ENCODE peak calls at places on chromosomes 5 and 9, in ten cellular contexts. One of them, this sample, is unnamed.

GRCh38 chr5:83475540-83476469 is 4.3 kb downstream of the VCAN start:
- DNase-seq in CD8-positive, alpha-beta T cell: no peak
- DNase-seq in cardiac fibroblast: peak
- DNase-seq in body of pancreas: no peak
- DNase-seq in thyroid gland: no peak
- DNase-seq in GM13977: no peak
- DNase-seq in keratinocyte: no peak
- DNase-seq in progenitor cell of endocrine pancreas: no peak
- DNase-seq in HFF-Myc: peak
- DNase-seq in BJ: peak
- DNase-seq in this sample: no peak

GRCh38 chr5:27472000-27472763 is 433.8 kb upstream of the CDH9 start:
- DNase-seq in BJ: peak
- DNase-seq in cardiac fibroblast: peak
- DNase-seq in progenitor cell of endocrine pancreas: peak
- DNase-seq in keratinocyte: no peak
- DNase-seq in thyroid gland: no peak
- DNase-seq in CD8-positive, alpha-beta T cell: no peak
- DNase-seq in GM13977: no peak
- DNase-seq in HFF-Myc: peak
- DNase-seq in body of pancreas: peak
- DNase-seq in this sample: no peak

GRCh38 chr5:75510417-75510835 is 1.0 kb downstream of the CERT1 start:
- DNase-seq in thyroid gland: no peak
- DNase-seq in BJ: no peak
- DNase-seq in progenitor cell of endocrine pancreas: peak
- DNase-seq in body of pancreas: peak
- DNase-seq in cardiac fibroblast: peak
- DNase-seq in CD8-positive, alpha-beta T cell: peak
- DNase-seq in keratinocyte: no peak
- DNase-seq in GM13977: peak
- DNase-seq in HFF-Myc: no peak
- DNase-seq in this sample: no peak

GRCh38 chr9:113872485-113873143 is 3.5 kb upstream of the ZNF618 start:
- DNase-seq in GM13977: no peak
- DNase-seq in BJ: no peak
- DNase-seq in keratinocyte: peak
- DNase-seq in thyroid gland: no peak
- DNase-seq in HFF-Myc: no peak
- DNase-seq in progenitor cell of endocrine pancreas: no peak
- DNase-seq in body of pancreas: no peak
- DNase-seq in cardiac fibroblast: no peak
- DNase-seq in CD8-positive, alpha-beta T cell: no peak
- DNase-seq in this sample: no peak

GRCh38 chr5:179187229-179187678 is 127.1 kb downstream of the ZNF354C start:
- DNase-seq in keratinocyte: no peak
- DNase-seq in progenitor cell of endocrine pancreas: no peak
- DNase-seq in BJ: no peak
- DNase-seq in GM13977: no peak
- DNase-seq in thyroid gland: no peak
- DNase-seq in HFF-Myc: no peak
- DNase-seq in CD8-positive, alpha-beta T cell: no peak
- DNase-seq in cardiac fibroblast: no peak
- DNase-seq in body of pancreas: no peak
- DNase-seq in this sample: no peak

GRCh38 chr9:91127653-91128052 is 234.1 kb downstream of the AUH start:
- DNase-seq in thyroid gland: no peak
- DNase-seq in body of pancreas: no peak
- DNase-seq in BJ: no peak
- DNase-seq in GM13977: no peak
- DNase-seq in HFF-Myc: no peak
- DNase-seq in progenitor cell of endocrine pancreas: no peak
- DNase-seq in CD8-positive, alpha-beta T cell: no peak
- DNase-seq in keratinocyte: no peak
- DNase-seq in cardiac fibroblast: peak
- DNase-seq in this sample: no peak

GRCh38 chr9:20997503-20998076 is 33.9 kb downstream of the HACD4 start:
- DNase-seq in progenitor cell of endocrine pancreas: no peak
- DNase-seq in HFF-Myc: no peak
- DNase-seq in keratinocyte: no peak
- DNase-seq in GM13977: no peak
- DNase-seq in CD8-positive, alpha-beta T cell: no peak
- DNase-seq in body of pancreas: no peak
- DNase-seq in BJ: no peak
- DNase-seq in thyroid gland: no peak
- DNase-seq in cardiac fibroblast: no peak
- DNase-seq in this sample: no peak

GRCh38 chr5:148666353-148666752 is 12.0 kb upstream of the HTR4 start:
- DNase-seq in body of pancreas: no peak
- DNase-seq in CD8-positive, alpha-beta T cell: no peak
- DNase-seq in progenitor cell of endocrine pancreas: no peak
- DNase-seq in HFF-Myc: no peak
- DNase-seq in thyroid gland: no peak
- DNase-seq in cardiac fibroblast: no peak
- DNase-seq in BJ: no peak
- DNase-seq in GM13977: no peak
- DNase-seq in keratinocyte: no peak
- DNase-seq in this sample: no peak

GRCh38 chr5:115209279-115209678 is 39.6 kb upstream of the TRIM36 start:
- DNase-seq in progenitor cell of endocrine pancreas: no peak
- DNase-seq in cardiac fibroblast: peak
- DNase-seq in GM13977: peak
- DNase-seq in thyroid gland: no peak
- DNase-seq in BJ: no peak
- DNase-seq in body of pancreas: peak
- DNase-seq in HFF-Myc: no peak
- DNase-seq in keratinocyte: no peak
- DNase-seq in CD8-positive, alpha-beta T cell: peak
- DNase-seq in this sample: no peak

GRCh38 chr5:172175263-172175719 is 12.7 kb downstream of the STK10 start:
- DNase-seq in BJ: no peak
- DNase-seq in HFF-Myc: no peak
- DNase-seq in body of pancreas: peak
- DNase-seq in progenitor cell of endocrine pancreas: no peak
- DNase-seq in keratinocyte: no peak
- DNase-seq in thyroid gland: peak
- DNase-seq in cardiac fibroblast: no peak
- DNase-seq in CD8-positive, alpha-beta T cell: peak
- DNase-seq in GM13977: peak
- DNase-seq in this sample: no peak

GRCh38 chr5:76542887-76543690 is 80.1 kb downstream of the F2RL2 start:
- DNase-seq in cardiac fibroblast: no peak
- DNase-seq in progenitor cell of endocrine pancreas: no peak
- DNase-seq in body of pancreas: peak
- DNase-seq in GM13977: no peak
- DNase-seq in BJ: no peak
- DNase-seq in HFF-Myc: no peak
- DNase-seq in thyroid gland: no peak
- DNase-seq in keratinocyte: no peak
- DNase-seq in CD8-positive, alpha-beta T cell: peak
- DNase-seq in this sample: no peak

GRCh38 chr5:138953370-138954256 is 78.5 kb upstream of the LRRTM2 start:
- DNase-seq in keratinocyte: no peak
- DNase-seq in body of pancreas: peak
- DNase-seq in progenitor cell of endocrine pancreas: no peak
- DNase-seq in GM13977: no peak
- DNase-seq in thyroid gland: peak
- DNase-seq in HFF-Myc: no peak
- DNase-seq in CD8-positive, alpha-beta T cell: peak
- DNase-seq in BJ: peak
- DNase-seq in cardiac fibroblast: peak
- DNase-seq in this sample: peak

GRCh38 chr5:122508623-122509022 is 196.6 kb downstream of the SNCAIP start:
- DNase-seq in progenitor cell of endocrine pancreas: no peak
- DNase-seq in BJ: no peak
- DNase-seq in GM13977: no peak
- DNase-seq in thyroid gland: no peak
- DNase-seq in CD8-positive, alpha-beta T cell: no peak
- DNase-seq in cardiac fibroblast: no peak
- DNase-seq in keratinocyte: no peak
- DNase-seq in body of pancreas: no peak
- DNase-seq in HFF-Myc: no peak
- DNase-seq in this sample: no peak

GRCh38 chr5:165026971-165027370 is 1521.6 kb downstream of the MAT2B start:
- DNase-seq in BJ: no peak
- DNase-seq in HFF-Myc: no peak
- DNase-seq in keratinocyte: no peak
- DNase-seq in body of pancreas: no peak
- DNase-seq in progenitor cell of endocrine pancreas: no peak
- DNase-seq in thyroid gland: no peak
- DNase-seq in cardiac fibroblast: no peak
- DNase-seq in CD8-positive, alpha-beta T cell: no peak
- DNase-seq in GM13977: no peak
- DNase-seq in this sample: no peak

GRCh38 chr5:148739524-148739923 is 85.2 kb upstream of the HTR4 start:
- DNase-seq in GM13977: no peak
- DNase-seq in body of pancreas: no peak
- DNase-seq in CD8-positive, alpha-beta T cell: no peak
- DNase-seq in cardiac fibroblast: peak
- DNase-seq in keratinocyte: no peak
- DNase-seq in BJ: no peak
- DNase-seq in HFF-Myc: no peak
- DNase-seq in thyroid gland: no peak
- DNase-seq in progenitor cell of endocrine pancreas: no peak
- DNase-seq in this sample: no peak

GRCh38 chr9:81814794-81815464 is 113.3 kb upstream of the SPATA31D4 start:
- DNase-seq in BJ: no peak
- DNase-seq in progenitor cell of endocrine pancreas: no peak
- DNase-seq in thyroid gland: no peak
- DNase-seq in CD8-positive, alpha-beta T cell: no peak
- DNase-seq in GM13977: no peak
- DNase-seq in body of pancreas: no peak
- DNase-seq in keratinocyte: no peak
- DNase-seq in HFF-Myc: no peak
- DNase-seq in cardiac fibroblast: peak
- DNase-seq in this sample: no peak

GRCh38 chr9:73816905-73817304 is 665.2 kb downstream of the ANXA1 start:
- DNase-seq in thyroid gland: no peak
- DNase-seq in CD8-positive, alpha-beta T cell: no peak
- DNase-seq in GM13977: no peak
- DNase-seq in cardiac fibroblast: no peak
- DNase-seq in HFF-Myc: no peak
- DNase-seq in body of pancreas: no peak
- DNase-seq in keratinocyte: no peak
- DNase-seq in BJ: no peak
- DNase-seq in progenitor cell of endocrine pancreas: no peak
- DNase-seq in this sample: no peak

GRCh38 chr5:95864944-95865504 is 42.5 kb upstream of the GLRX start:
- DNase-seq in GM13977: no peak
- DNase-seq in BJ: no peak
- DNase-seq in CD8-positive, alpha-beta T cell: no peak
- DNase-seq in thyroid gland: no peak
- DNase-seq in HFF-Myc: no peak
- DNase-seq in keratinocyte: no peak
- DNase-seq in body of pancreas: no peak
- DNase-seq in cardiac fibroblast: no peak
- DNase-seq in progenitor cell of endocrine pancreas: no peak
- DNase-seq in this sample: no peak

GRCh38 chr5:66358741-66359140 is 214.6 kb downstream of the SREK1 start:
- DNase-seq in progenitor cell of endocrine pancreas: no peak
- DNase-seq in CD8-positive, alpha-beta T cell: no peak
- DNase-seq in GM13977: no peak
- DNase-seq in cardiac fibroblast: no peak
- DNase-seq in keratinocyte: no peak
- DNase-seq in HFF-Myc: no peak
- DNase-seq in thyroid gland: no peak
- DNase-seq in BJ: no peak
- DNase-seq in body of pancreas: no peak
- DNase-seq in this sample: no peak
- TF ChIP-seq CTCF in progenitor cell of endocrine pancreas: no peak
- TF ChIP-seq CTCF in CD8-positive, alpha-beta T cell: no peak
- TF ChIP-seq CTCF in GM13977: no peak
- TF ChIP-seq CTCF in cardiac fibroblast: no peak
- TF ChIP-seq CTCF in keratinocyte: no peak
- TF ChIP-seq CTCF in HFF-Myc: no peak
- TF ChIP-seq CTCF in thyroid gland: no peak
- TF ChIP-seq CTCF in BJ: no peak
- TF ChIP-seq CTCF in body of pancreas: no peak
- TF ChIP-seq CTCF in this sample: no peak

GRCh38 chr5:9513825-9514224 is 32.0 kb downstream of the SEMA5A start:
- DNase-seq in progenitor cell of endocrine pancreas: no peak
- DNase-seq in GM13977: no peak
- DNase-seq in cardiac fibroblast: peak
- DNase-seq in BJ: no peak
- DNase-seq in thyroid gland: no peak
- DNase-seq in HFF-Myc: no peak
- DNase-seq in body of pancreas: no peak
- DNase-seq in CD8-positive, alpha-beta T cell: no peak
- DNase-seq in keratinocyte: no peak
- DNase-seq in this sample: no peak
- TF ChIP-seq CTCF in progenitor cell of endocrine pancreas: peak
- TF ChIP-seq CTCF in GM13977: no peak
- TF ChIP-seq CTCF in cardiac fibroblast: peak
- TF ChIP-seq CTCF in BJ: peak
- TF ChIP-seq CTCF in thyroid gland: no peak
- TF ChIP-seq CTCF in HFF-Myc: peak
- TF ChIP-seq CTCF in body of pancreas: peak
- TF ChIP-seq CTCF in CD8-positive, alpha-beta T cell: no peak
- TF ChIP-seq CTCF in keratinocyte: peak
- TF ChIP-seq CTCF in this sample: peak

GRCh38 chr9:37437010-37437409 is 14.5 kb downstream of the GRHPR start:
- DNase-seq in GM13977: no peak
- DNase-seq in CD8-positive, alpha-beta T cell: no peak
- DNase-seq in cardiac fibroblast: no peak
- DNase-seq in BJ: no peak
- DNase-seq in progenitor cell of endocrine pancreas: no peak
- DNase-seq in thyroid gland: no peak
- DNase-seq in keratinocyte: no peak
- DNase-seq in HFF-Myc: no peak
- DNase-seq in body of pancreas: no peak
- DNase-seq in this sample: no peak
- TF ChIP-seq CTCF in GM13977: no peak
- TF ChIP-seq CTCF in CD8-positive, alpha-beta T cell: no peak
- TF ChIP-seq CTCF in cardiac fibroblast: no peak
- TF ChIP-seq CTCF in BJ: no peak
- TF ChIP-seq CTCF in progenitor cell of endocrine pancreas: no peak
- TF ChIP-seq CTCF in thyroid gland: no peak
- TF ChIP-seq CTCF in keratinocyte: no peak
- TF ChIP-seq CTCF in HFF-Myc: no peak
- TF ChIP-seq CTCF in body of pancreas: no peak
- TF ChIP-seq CTCF in this sample: no peak

DNA sequence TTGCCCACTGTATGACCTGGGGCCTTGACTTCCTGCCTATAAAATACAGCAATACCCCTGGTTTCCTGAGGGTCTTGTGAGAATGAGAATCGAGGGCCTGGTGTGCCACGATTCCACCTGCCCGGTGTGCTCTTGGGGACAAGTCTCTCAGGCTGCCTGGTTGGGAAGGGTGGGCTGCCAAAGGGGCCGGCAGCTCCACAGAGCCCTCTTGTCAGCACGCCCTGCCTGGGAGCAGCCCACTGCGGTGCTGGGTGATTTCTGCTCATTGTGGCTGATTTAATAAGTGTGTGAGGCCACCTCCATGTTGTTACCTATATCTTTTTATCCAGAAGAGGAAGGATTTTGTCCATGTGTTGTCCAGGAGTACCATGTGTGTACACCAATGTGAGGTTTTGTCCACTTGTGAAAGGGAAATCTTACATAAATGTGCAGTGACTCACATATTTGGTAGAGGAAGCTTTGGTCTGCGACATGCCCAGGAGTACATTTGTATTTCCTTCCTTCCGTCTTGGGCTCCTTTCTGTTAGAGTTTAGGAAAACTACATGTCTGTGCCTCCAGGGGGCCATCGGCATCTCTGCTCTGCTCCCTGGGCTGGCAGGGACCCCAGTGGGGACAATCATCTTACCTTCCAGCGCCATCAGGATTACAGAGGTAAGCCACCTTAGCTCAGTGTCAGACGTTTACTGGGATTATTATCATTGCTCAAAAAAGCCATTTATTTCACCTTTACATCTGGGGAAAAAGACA is 108.6 kb downstream of the PHF2 start:
- DNase-seq in GM13977: no peak
- DNase-seq in thyroid gland: no peak
- DNase-seq in body of pancreas: no peak
- DNase-seq in CD8-positive, alpha-beta T cell: no peak
- DNase-seq in keratinocyte: no peak
- DNase-seq in BJ: no peak
- DNase-seq in HFF-Myc: no peak
- DNase-seq in progenitor cell of endocrine pancreas: peak
- DNase-seq in cardiac fibroblast: peak
- DNase-seq in this sample: no peak
- TF ChIP-seq CTCF in GM13977: no peak
- TF ChIP-seq CTCF in thyroid gland: no peak
- TF ChIP-seq CTCF in body of pancreas: no peak
- TF ChIP-seq CTCF in CD8-positive, alpha-beta T cell: no peak
- TF ChIP-seq CTCF in keratinocyte: no peak
- TF ChIP-seq CTCF in BJ: peak
- TF ChIP-seq CTCF in HFF-Myc: peak
- TF ChIP-seq CTCF in progenitor cell of endocrine pancreas: peak
- TF ChIP-seq CTCF in cardiac fibroblast: peak
- TF ChIP-seq CTCF in this sample: peak